ENCODE peak calls at places on chromosomes 4 and X, in four cellular contexts. One of them, this sample, is unnamed.

GRCh38 chr4:137082051-137082450 is 450.2 kb downstream of the PCDH18 start:
- DNase-seq in astrocyte of the cerebellum: no peak
- DNase-seq in WTC11: no peak
- DNase-seq in psoas muscle: no peak
- DNase-seq in this sample: no peak

GRCh38 chrX:154412468-154412867 is 1.1 kb downstream of the TAFAZZIN start:
- DNase-seq in psoas muscle: peak
- DNase-seq in astrocyte of the cerebellum: no peak
- DNase-seq in WTC11: no peak
- DNase-seq in this sample: peak

GRCh38 chr4:146585761-146586333 is 52.8 kb upstream of the POU4F2 start:
- DNase-seq in WTC11: no peak
- DNase-seq in astrocyte of the cerebellum: no peak
- DNase-seq in psoas muscle: no peak
- DNase-seq in this sample: no peak

GRCh38 chrX:135327299-135327698 is 18.0 kb downstream of the ETDC start:
- DNase-seq in astrocyte of the cerebellum: peak
- DNase-seq in WTC11: no peak
- DNase-seq in psoas muscle: no peak
- DNase-seq in this sample: no peak

GRCh38 chrX:20680998-20681397 is 414.3 kb upstream of the RPS6KA3 start:
- DNase-seq in WTC11: no peak
- DNase-seq in psoas muscle: no peak
- DNase-seq in astrocyte of the cerebellum: no peak
- DNase-seq in this sample: no peak

GRCh38 chrX:41180194-41180902 is 95.1 kb downstream of the USP9X start:
- DNase-seq in WTC11: peak
- DNase-seq in astrocyte of the cerebellum: peak
- DNase-seq in psoas muscle: no peak
- DNase-seq in this sample: no peak

GRCh38 chrX:65647801-65648200 is 19.7 kb upstream of the MSN start:
- DNase-seq in psoas muscle: no peak
- DNase-seq in astrocyte of the cerebellum: no peak
- DNase-seq in WTC11: no peak
- DNase-seq in this sample: no peak

GRCh38 chr4:145531193-145531592 is 49.5 kb downstream of the SMAD1 start:
- DNase-seq in WTC11: no peak
- DNase-seq in psoas muscle: peak
- DNase-seq in astrocyte of the cerebellum: no peak
- DNase-seq in this sample: no peak

GRCh38 chr4:85829276-85830051 is 354.5 kb downstream of the ARHGAP24 start:
- DNase-seq in WTC11: no peak
- DNase-seq in psoas muscle: no peak
- DNase-seq in astrocyte of the cerebellum: no peak
- DNase-seq in this sample: no peak

GRCh38 chr4:26525136-26525535 is 34.9 kb upstream of the CCKAR start:
- DNase-seq in WTC11: no peak
- DNase-seq in psoas muscle: no peak
- DNase-seq in astrocyte of the cerebellum: no peak
- DNase-seq in this sample: no peak

GRCh38 chrX:47482065-47482511 is 934 bp downstream of the ZNF41 start:
- DNase-seq in psoas muscle: no peak
- DNase-seq in astrocyte of the cerebellum: no peak
- DNase-seq in WTC11: no peak
- DNase-seq in this sample: no peak

GRCh38 chr4:145716661-145717200 is 36.8 kb downstream of the C4orf51 start:
- DNase-seq in astrocyte of the cerebellum: no peak
- DNase-seq in WTC11: no peak
- DNase-seq in psoas muscle: no peak
- DNase-seq in this sample: no peak

GRCh38 chr4:41991916-41992767 is 1.8 kb downstream of the SLC30A9 start:
- DNase-seq in astrocyte of the cerebellum: no peak
- DNase-seq in WTC11: no peak
- DNase-seq in psoas muscle: no peak
- DNase-seq in this sample: no peak

GRCh38 chrX:146581981-146582712 is 227.4 kb upstream of the CXorf51B start:
- DNase-seq in astrocyte of the cerebellum: no peak
- DNase-seq in psoas muscle: no peak
- DNase-seq in WTC11: no peak
- DNase-seq in this sample: no peak

GRCh38 chrX:153993079-153993478 is 20.5 kb downstream of the TMEM187 start:
- DNase-seq in WTC11: no peak
- DNase-seq in astrocyte of the cerebellum: no peak
- DNase-seq in psoas muscle: no peak
- DNase-seq in this sample: no peak

GRCh38 chr4:138390286-138390685 is 148.1 kb upstream of the SLC7A11 start:
- DNase-seq in WTC11: no peak
- DNase-seq in psoas muscle: no peak
- DNase-seq in astrocyte of the cerebellum: no peak
- DNase-seq in this sample: peak

This sample was measured in CD14-positive monocyte.